ENCODE peak calls at places on chromosomes 12 and 14, in nine cellular contexts. K is RWPE2; A is NB4; Y is osteoblast; U is lower leg skin; G is neural crest cell; L is RWPE1; V is LNCaP clone FGC; R is CD8-positive, alpha-beta T cell. P is an unnamed sample.

GRCh38 chr12:91367234-91367849 is 184.7 kb upstream of the DCN start:
- DNase-seq in K (no peak), A (peak; percentile 34), Y (no peak), U (no peak), G (no peak), L (peak; percentile 17), V (no peak), R (no peak), P (no peak)

GRCh38 chr14:104600141-104600643 is 4.4 kb downstream of the TMEM179 start:
- DNase-seq in K (peak; percentile 70), A (peak; percentile 25), Y (peak; percentile 93), U (no peak), G (no peak), L (no peak), V (peak; percentile 26), R (no peak), P (no peak)

GRCh38 chr14:101481557-101481956 is 79.7 kb upstream of the DIO3 start:
- DNase-seq in K (peak; percentile 46), A (no peak), Y (no peak), U (no peak), G (no peak), L (no peak), V (no peak), R (no peak), P (peak; percentile 48)

GRCh38 chr12:47740536-47741339 is 15.4 kb upstream of the ENDOU start:
- DNase-seq in K (peak; percentile 54), A (no peak), Y (peak; percentile 58), U (no peak), G (no peak), L (no peak), V (no peak), R (no peak), P (no peak)

GRCh38 chr14:22483863-22484593 is 105.0 kb downstream of the DAD1 start:
- DNase-seq in K (no peak), A (peak; percentile 74), Y (no peak), U (no peak), G (no peak), L (no peak), V (no peak), R (no peak), P (no peak)

GRCh38 chr12:53427905-53428594 is 4.4 kb downstream of the AMHR2 start:
- DNase-seq in K (peak; percentile 88), A (no peak), Y (peak; percentile 94), U (no peak), G (no peak), L (peak; percentile 90), V (no peak), R (no peak), P (no peak)

GRCh38 chr14:98368916-98369315 is 903.1 kb downstream of the BCL11B start:
- DNase-seq in K (no peak), A (no peak), Y (no peak), U (no peak), G (no peak), L (peak; percentile 34), V (no peak), R (no peak), P (no peak)

GRCh38 chr14:68793734-68794129 is 865 bp upstream of the ZFP36L1 start:
- DNase-seq in K (no peak), A (no peak), Y (no peak), U (no peak), G (no peak), L (no peak), V (no peak), R (no peak), P (no peak)

GRCh38 chr12:6118891-6119568 is 5.4 kb downstream of the VWF start:
- DNase-seq in K (no peak), A (no peak), Y (no peak), U (no peak), G (no peak), L (no peak), V (no peak), R (no peak), P (no peak)

GRCh38 chr14:61553730-61554641 is 141.3 kb upstream of the HIF1A start:
- DNase-seq in K (peak; percentile 94), A (peak; percentile 45), Y (peak; percentile 81), U (peak; percentile 62), G (no peak), L (peak; percentile 87), V (no peak), R (no peak), P (no peak)

GRCh38 chr12:77968571-77968970 is 137.9 kb downstream of the NAV3 start:
- DNase-seq in K (no peak), A (no peak), Y (no peak), U (no peak), G (no peak), L (no peak), V (no peak), R (no peak), P (no peak)

DNA sequence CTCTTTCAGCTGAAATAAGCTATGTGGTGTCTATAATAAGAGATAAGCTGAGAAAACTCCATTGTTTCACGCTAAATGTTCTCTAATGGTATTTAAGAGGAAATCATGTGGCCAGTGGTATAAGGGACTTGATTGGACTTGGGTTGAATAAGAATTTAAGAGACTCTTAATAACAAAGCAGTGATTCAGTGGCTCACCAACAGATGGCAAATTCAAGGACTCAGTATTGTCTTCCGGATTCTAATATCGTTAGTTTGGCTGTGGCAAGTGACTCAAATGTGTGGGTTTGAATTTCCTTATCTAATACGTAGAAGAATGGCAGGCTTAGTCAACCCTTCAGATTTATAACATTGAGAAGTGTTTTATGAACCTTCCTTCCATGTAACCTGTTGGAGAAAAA is 49.1 kb upstream of the KCNH3 start:
- DNase-seq in K (no peak), A (no peak), Y (peak; percentile 82), U (no peak), G (no peak), L (peak; percentile 45), V (no peak), R (no peak), P (no peak)
- TF ChIP-seq CTCF in K (peak; percentile 19), A (no peak), Y (peak; percentile 19), U (no peak), G (no peak), L (no peak), V (no peak), R (no peak), P (no peak)

GRCh38 chr14:53668861-53669260 is 287.8 kb downstream of the BMP4 start:
- DNase-seq in K (no peak), A (peak; percentile 2), Y (no peak), U (no peak), G (no peak), L (no peak), V (no peak), R (no peak), P (no peak)

DNA sequence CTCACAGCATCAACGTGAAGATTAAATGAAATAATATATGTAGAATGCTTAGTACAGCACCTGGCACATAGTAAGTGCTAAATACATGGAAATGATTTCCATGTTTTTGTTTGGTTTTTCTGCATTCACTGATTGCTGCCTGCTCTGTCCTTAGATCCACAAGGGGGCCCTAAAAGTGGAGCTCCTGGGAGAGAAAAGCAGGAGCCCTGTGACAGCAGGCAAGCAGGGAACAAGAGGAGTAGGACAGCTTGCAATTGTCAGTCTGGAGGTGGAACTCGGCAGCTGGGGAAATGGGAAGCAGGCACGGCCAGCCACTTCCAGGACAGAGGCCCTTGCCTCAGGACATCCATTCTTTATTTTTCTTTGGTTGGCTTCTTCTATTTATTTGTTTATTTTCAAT is 292.9 kb downstream of the BMP4 start:
- DNase-seq in K (no peak), A (no peak), Y (no peak), U (no peak), G (no peak), L (no peak), V (no peak), R (no peak), P (no peak)
- TF ChIP-seq CTCF in K (peak; percentile 16), A (no peak), Y (peak; percentile 38), U (no peak), G (peak; percentile 39), L (no peak), V (peak; percentile 40), R (no peak), P (peak; percentile 53)

GRCh38 chr14:31207746-31208545 is at the start of gene HECTD1:
- DNase-seq in K (peak; percentile 84), A (peak; percentile 94), Y (peak; percentile 99), U (peak; percentile 67), G (peak; percentile 89), L (peak; percentile 87), V (peak; percentile 56), R (peak; percentile 85), P (peak; percentile 97)
- TF ChIP-seq CTCF in K (peak; percentile 99), A (peak; percentile 35), Y (peak; percentile 43), U (peak; percentile 44), G (peak; percentile 80), L (peak; percentile 91), V (peak; percentile 86), R (peak; percentile 81), P (peak; percentile 83)

GRCh38 chr12:88393017-88393767 is 187.1 kb downstream of the KITLG start:
- DNase-seq in K (no peak), A (peak; percentile 56), Y (no peak), U (no peak), G (no peak), L (no peak), V (no peak), R (no peak), P (no peak)
- TF ChIP-seq CTCF in K (peak; percentile 40), A (peak; percentile 60), Y (peak; percentile 42), U (no peak), G (peak; percentile 50), L (no peak), V (peak; percentile 7), R (no peak), P (peak; percentile 36)

DNA sequence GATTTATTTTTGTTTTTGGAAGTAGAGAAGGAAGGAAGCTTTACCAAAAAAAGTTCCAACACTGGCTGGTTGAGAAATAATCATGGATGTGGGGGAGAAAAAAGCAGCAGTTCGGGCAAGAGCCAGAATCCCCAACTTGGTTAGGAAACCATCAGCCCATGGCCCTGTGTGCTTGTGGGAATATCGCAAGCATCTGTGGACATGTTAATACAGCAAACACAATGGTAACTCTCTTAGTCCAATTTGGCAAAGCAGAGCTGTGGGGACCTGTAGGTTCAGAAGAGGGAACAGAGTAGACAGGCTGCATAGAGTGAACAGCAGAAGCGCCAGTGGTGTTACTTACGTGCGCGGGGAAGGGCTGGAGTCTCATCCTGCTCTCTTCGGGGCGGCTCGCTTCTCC is 46.8 kb downstream of the TCHP start:
- DNase-seq in K (no peak), A (no peak), Y (no peak), U (no peak), G (no peak), L (no peak), V (no peak), R (no peak), P (no peak)
- TF ChIP-seq CTCF in K (no peak), A (no peak), Y (no peak), U (no peak), G (no peak), L (no peak), V (no peak), R (no peak), P (no peak)

DNA sequence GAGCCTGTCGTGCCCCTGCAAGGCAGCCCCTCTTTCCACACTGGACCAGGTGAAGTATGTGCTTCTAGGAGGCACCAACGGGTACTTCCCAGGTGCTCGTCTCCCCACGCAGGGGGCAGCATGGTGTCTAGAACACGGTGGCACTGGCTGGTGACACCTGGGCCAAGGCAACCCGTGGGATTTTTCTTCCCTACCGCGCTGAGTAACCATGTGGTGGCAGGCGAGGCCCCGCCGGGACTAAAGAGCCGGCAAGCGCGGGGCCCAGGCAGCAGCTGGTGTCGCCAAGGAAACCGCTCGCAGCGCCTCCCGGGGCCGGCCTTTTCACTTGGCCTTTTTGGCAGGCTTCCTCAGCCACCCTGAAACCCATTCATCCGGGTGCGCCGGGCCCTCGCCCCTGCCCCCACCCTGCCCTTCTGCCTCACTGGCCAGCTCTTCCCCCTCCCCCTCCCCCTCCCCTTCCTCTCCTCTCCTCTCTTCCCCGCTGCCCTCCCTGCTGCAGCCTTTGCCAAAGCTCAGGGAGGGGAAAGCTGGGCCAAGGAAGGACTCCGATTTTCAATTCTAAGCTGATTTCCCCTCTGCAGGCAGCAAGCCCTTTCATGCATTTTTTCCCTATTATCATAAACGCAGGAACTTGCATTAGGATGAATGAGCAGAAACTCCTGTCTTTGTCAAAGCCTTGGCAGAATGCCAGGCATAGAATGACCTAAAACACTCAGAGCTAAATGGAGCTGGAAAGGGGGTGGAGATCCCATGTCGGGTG is 81.2 kb downstream of the IRF2BPL start:
- DNase-seq in K (peak; percentile 95), A (peak; percentile 88), Y (peak; percentile 97), U (peak; percentile 75), G (peak; percentile 91), L (peak; percentile 81), V (peak; percentile 80), R (peak; percentile 57), P (peak; percentile 92)
- TF ChIP-seq CTCF in K (peak; percentile 84), A (peak; percentile 10), Y (peak; percentile 37), U (no peak), G (peak; percentile 59), L (peak; percentile 71), V (peak; percentile 70), R (peak; percentile 46), P (peak; percentile 56)

P was measured in osteocyte.